ENCODE peak calls at places on chromosomes 2 and 18, in nine cellular contexts. I is OCI-LY7, W is neural progenitor cell, X is astrocyte, V is fibroblast of lung, L is HCT116, S is hepatocyte, H is GM23248, M is GM12878. P is an unnamed sample. For H3K79me2, the result is how much of the 10 kb centered on the place peaks cover.

GRCh38 chr18:49845629-49846252 is 32.4 kb upstream of the ACAA2 start:
- DNase-seq in I (no peak), W (peak), X (no peak), V (no peak), L (no peak), S (no peak), H (peak), M (no peak), P (no peak)

GRCh38 chr2:196492946-196493345 is 146.6 kb upstream of the CCDC150 start:
- DNase-seq in I (no peak), W (no peak), X (no peak), V (no peak), L (no peak), S (no peak), H (no peak), M (no peak), P (no peak)

GRCh38 chr2:29606105-29606871 is 315.1 kb downstream of the ALK start:
- DNase-seq in I (no peak), W (no peak), X (peak), V (peak), L (no peak), S (no peak), H (peak), M (no peak), P (no peak)

GRCh38 chr18:11883153-11883552 is 25.0 kb downstream of the MPPE1 start:
- DNase-seq in I (peak), W (no peak), X (no peak), V (no peak), L (no peak), S (no peak), H (no peak), M (peak), P (no peak)

GRCh38 chr18:75489493-75490190 is 62.1 kb upstream of the SMIM21 start:
- DNase-seq in I (no peak), W (no peak), X (peak), V (peak), L (peak), S (peak), H (peak), M (no peak), P (no peak)

GRCh38 chr2:23460228-23460627 is 75.2 kb downstream of the KLHL29 start:
- DNase-seq in I (peak), W (no peak), X (no peak), V (peak), L (peak), S (no peak), H (peak), M (no peak), P (no peak)

GRCh38 chr2:101991731-101992145 is at the start of gene IL1R2:
- DNase-seq in I (no peak), W (no peak), X (no peak), V (no peak), L (no peak), S (no peak), H (no peak), M (no peak), P (no peak)

GRCh38 chr2:36356199-36356989 is 816 bp downstream of the CRIM1 start:
- DNase-seq in I (peak), W (peak), X (no peak), V (peak), L (no peak), S (peak), H (peak), M (no peak), P (peak)

GRCh38 chr2:217993055-217993645 is 9.6 kb downstream of the TNS1 start:
- DNase-seq in I (no peak), W (no peak), X (peak), V (peak), L (no peak), S (no peak), H (peak), M (no peak), P (no peak)

GRCh38 chr2:120930236-120930635 is 194.6 kb downstream of the GLI2 start:
- DNase-seq in I (no peak), W (no peak), X (peak), V (peak), L (no peak), S (no peak), H (peak), M (no peak), P (no peak)

GRCh38 chr2:188046437-188046836 is 245.2 kb upstream of the GULP1 start:
- DNase-seq in I (no peak), W (no peak), X (peak), V (peak), L (no peak), S (no peak), H (peak), M (no peak), P (no peak)

GRCh38 chr2:216865658-216866057 is 5.8 kb upstream of the TNP1 start:
- DNase-seq in I (no peak), W (no peak), X (no peak), V (no peak), L (no peak), S (no peak), H (peak), M (no peak), P (no peak)

GRCh38 chr2:187319441-187320108 is 128.5 kb downstream of the CALCRL start:
- DNase-seq in I (no peak), W (no peak), X (peak), V (peak), L (no peak), S (no peak), H (peak), M (no peak), P (no peak)

GRCh38 chr2:33633295-33633694 is 34.2 kb upstream of the FAM98A start:
- DNase-seq in I (no peak), W (no peak), X (no peak), V (no peak), L (no peak), S (no peak), H (no peak), M (no peak), P (no peak)

GRCh38 chr2:240393831-240394410 is 41.5 kb upstream of the GPC1 start:
- DNase-seq in I (no peak), W (no peak), X (peak), V (peak), L (no peak), S (no peak), H (peak), M (no peak), P (no peak)

GRCh38 chr2:12613137-12613912 is 103.4 kb upstream of the TRIB2 start:
- DNase-seq in I (peak), W (peak), X (no peak), V (no peak), L (no peak), S (no peak), H (no peak), M (no peak), P (no peak)

GRCh38 chr2:81163583-81163982 is 859.0 kb upstream of the LRRTM1 start:
- DNase-seq in I (no peak), W (no peak), X (no peak), V (no peak), L (no peak), S (no peak), H (no peak), M (no peak), P (no peak)

GRCh38 chr18:35968278-35968880 is 4.1 kb upstream of the RMP24 start:
- DNase-seq in I (no peak), W (no peak), X (no peak), V (no peak), L (no peak), S (no peak), H (no peak), M (no peak), P (no peak)

GRCh38 chr2:6773007-6773693 is 92.6 kb downstream of the CMPK2 start:
- DNase-seq in I (peak), W (peak), X (peak), V (peak), L (peak), S (peak), H (peak), M (no peak), P (no peak)

GRCh38 chr2:242085941-242086621 is 216.6 kb downstream of the RTP5 start:
- DNase-seq in I (peak), W (no peak), X (no peak), V (no peak), L (no peak), S (no peak), H (peak), M (peak), P (no peak)

GRCh38 chr2:195338856-195339255 is 318.2 kb upstream of the SLC39A10 start:
- DNase-seq in I (peak), W (no peak), X (no peak), V (no peak), L (no peak), S (no peak), H (no peak), M (no peak), P (no peak)

GRCh38 chr2:195342105-195342504 is 314.9 kb upstream of the SLC39A10 start:
- DNase-seq in I (no peak), W (no peak), X (peak), V (peak), L (no peak), S (no peak), H (no peak), M (no peak), P (no peak)

GRCh38 chr2:195343942-195344530 is 313.0 kb upstream of the SLC39A10 start:
- DNase-seq in I (no peak), W (no peak), X (peak), V (peak), L (no peak), S (no peak), H (peak), M (no peak), P (no peak)

GRCh38 chr2:195337597-195337996 is 319.4 kb upstream of the SLC39A10 start:
- DNase-seq in I (no peak), W (no peak), X (peak), V (peak), L (no peak), S (no peak), H (no peak), M (no peak), P (no peak)

GRCh38 chr2:195343540-195343939 is 313.5 kb upstream of the SLC39A10 start:
- DNase-seq in I (peak), W (no peak), X (no peak), V (no peak), L (no peak), S (no peak), H (no peak), M (no peak), P (no peak)
- H3K79me2 ChIP-seq in I (under half), W (under half), X (under half), V (under half), L (under half), S (under half), H (under half), M (under half), P (under half)

DNA sequence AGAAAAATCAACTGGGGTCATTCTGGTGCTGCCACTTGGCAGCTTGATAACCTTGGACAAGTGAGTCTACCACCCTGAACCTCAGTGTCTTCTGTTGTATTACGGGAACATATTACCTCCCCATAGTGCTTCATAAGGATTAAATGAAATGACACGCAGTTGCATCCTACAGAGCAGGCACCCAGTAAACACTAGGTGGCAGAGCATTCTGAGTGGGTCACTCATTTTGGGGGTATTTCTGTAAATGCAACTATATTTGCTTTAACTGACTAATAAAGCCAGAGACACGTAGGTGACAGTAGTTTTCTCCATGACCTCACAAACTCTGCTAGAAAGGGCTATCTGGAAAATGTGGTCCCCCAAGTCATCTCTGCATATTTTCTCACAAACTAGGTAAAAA is 4.7 kb downstream of the CD226 start:
- DNase-seq in I (no peak), W (no peak), X (no peak), V (no peak), L (no peak), S (no peak), H (no peak), M (no peak), P (no peak)
- H3K4me3 ChIP-seq in I (no peak), W (no peak), X (no peak), V (no peak), L (no peak), S (no peak), H (no peak), M (peak), P (no peak)

DNA sequence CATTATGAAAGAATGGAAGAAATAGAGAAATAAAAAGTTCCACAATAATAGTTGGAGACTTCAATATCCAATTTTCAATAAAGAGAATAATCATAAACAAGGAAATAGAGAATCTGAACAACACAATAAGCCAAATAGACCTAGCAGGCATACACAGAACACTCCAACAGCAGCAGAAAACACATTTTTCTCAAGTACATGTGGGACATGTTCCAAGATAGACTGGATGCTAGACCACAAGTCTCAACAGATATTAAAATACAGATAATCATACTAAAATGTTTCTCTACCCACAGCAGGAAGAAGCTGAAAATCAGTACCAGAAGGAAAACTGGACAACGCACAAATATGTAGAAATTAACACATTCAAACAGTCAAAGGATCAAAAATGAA is 113.9 kb downstream of the USP34 start:
- DNase-seq in I (no peak), W (no peak), X (peak), V (peak), L (no peak), S (no peak), H (peak), M (no peak), P (no peak)
- H3K79me2 ChIP-seq in I (half or more), W (half or more), X (half or more), V (under half), L (half or more), S (half or more), H (half or more), M (under half), P (half or more)

GRCh38 chr2:176178807-176179271 is 9.6 kb upstream of the HOXD1 start:
- DNase-seq in I (no peak), W (no peak), X (peak), V (peak), L (no peak), S (no peak), H (no peak), M (no peak), P (no peak)
- H3K4me3 ChIP-seq in I (no peak), W (no peak), X (no peak), V (no peak), L (no peak), S (no peak), H (peak), M (no peak), P (no peak)

GRCh38 chr2:69020496-69020895 is 7.5 kb downstream of the ANTXR1 start:
- DNase-seq in I (no peak), W (no peak), X (no peak), V (no peak), L (no peak), S (no peak), H (no peak), M (no peak), P (no peak)
- H3K79me2 ChIP-seq in I (under half), W (under half), X (half or more), V (half or more), L (under half), S (half or more), H (half or more), M (under half), P (under half)

DNA sequence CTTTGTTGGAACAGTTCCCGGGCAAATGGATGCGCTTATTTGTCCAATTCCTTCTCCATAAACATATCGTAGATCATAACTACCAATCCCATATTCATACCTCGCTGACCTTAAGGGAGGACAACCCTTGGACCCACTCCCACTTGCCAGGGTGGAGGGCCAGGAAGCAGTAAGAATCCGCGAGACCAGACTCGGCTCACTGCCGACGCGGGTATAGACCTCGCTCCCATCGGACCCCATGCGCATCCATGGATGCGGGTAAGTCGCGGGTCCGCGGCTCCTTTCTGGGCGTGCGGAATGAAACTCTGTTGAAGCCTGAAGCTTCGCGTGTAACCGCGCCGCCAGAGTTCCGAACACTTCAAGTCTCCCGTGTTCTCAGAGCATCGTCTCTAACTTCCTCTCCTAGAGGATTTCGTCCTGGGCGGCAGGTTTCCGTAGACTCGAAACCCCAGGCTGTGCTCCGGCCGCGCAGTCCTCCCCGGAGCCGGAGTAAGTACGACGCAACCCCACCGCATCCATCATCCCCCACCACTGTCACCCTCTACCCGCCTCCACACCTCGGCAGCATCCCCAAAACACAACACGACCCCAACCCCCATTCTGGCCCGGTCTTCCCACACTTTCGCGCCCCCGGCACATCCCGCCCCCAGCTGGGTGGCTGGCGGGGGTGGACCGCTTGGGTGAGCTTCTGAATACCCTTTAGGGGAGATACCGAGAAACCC is 1.0 kb downstream of the DSC3 start:
- DNase-seq in I (no peak), W (peak), X (no peak), V (peak), L (no peak), S (peak), H (no peak), M (no peak), P (no peak)
- H3K4me3 ChIP-seq in I (no peak), W (peak), X (peak), V (no peak), L (peak), S (peak), H (no peak), M (no peak), P (no peak)

P was measured in PC-9.